ENCODE peak calls at places on chromosomes 4 and X, in five cellular contexts. P is body of pancreas, I is aorta, H is suprapubic skin, Q is fibroblast of the aortic adventitia. X is an unnamed sample.
A peak's percentile ranks its signal among the peaks of the same experiment; 100 is the strongest.

GRCh38 chr4:119024102-119024501 is 111.5 kb upstream of the MYOZ2 start:
- DNase-seq in P (no peak), I (no peak), H (no peak), Q (no peak), X (no peak)

GRCh38 chrX:135707880-135708279 is 5.6 kb upstream of the CT45A1 start:
- DNase-seq in P (no peak), I (no peak), H (no peak), Q (no peak), X (no peak)

GRCh38 chrX:34655496-34656258 is 1.4 kb downstream of the TMEM47 start:
- DNase-seq in P (no peak), I (no peak), H (no peak), Q (peak; percentile 41), X (no peak)

GRCh38 chr4:577499-578450 is 1.7 kb upstream of the TMEM271 start:
- DNase-seq in P (peak; percentile 9), I (peak; percentile 72), H (no peak), Q (no peak), X (no peak)

GRCh38 chrX:19640693-19641374 is 125.5 kb upstream of the MAP3K15 start:
- DNase-seq in P (no peak), I (no peak), H (no peak), Q (no peak), X (no peak)

GRCh38 chr4:149549911-149550310 is 265.7 kb downstream of the IQCM start:
- DNase-seq in P (no peak), I (no peak), H (no peak), Q (no peak), X (no peak)

GRCh38 chrX:107744868-107745267 is 30.7 kb downstream of the TSC22D3 start:
- DNase-seq in P (no peak), I (peak; percentile 2), H (no peak), Q (no peak), X (no peak)

GRCh38 chrX:40087574-40088298 is 10.0 kb downstream of the BCOR start:
- DNase-seq in P (no peak), I (no peak), H (no peak), Q (no peak), X (no peak)

GRCh38 chrX:132271330-132271729 is 52.1 kb upstream of the RAP2C start:
- DNase-seq in P (no peak), I (no peak), H (no peak), Q (peak; percentile 66), X (no peak)
- H3K4me3 ChIP-seq in P (no peak overlapping the region), I (no peak overlapping the region), H (peak overlapping the region; percentile 29), Q (no peak overlapping the region), X (no peak overlapping the region)

GRCh38 chr4:24980064-24980690 is 50.6 kb downstream of the LGI2 start:
- DNase-seq in P (peak; percentile 67), I (no peak), H (no peak), Q (peak; percentile 83), X (peak; percentile 24)
- H3K4me3 ChIP-seq in P (no peak overlapping the region), I (no peak overlapping the region), H (peak overlapping the region; percentile 32), Q (no peak overlapping the region), X (peak overlapping the region; percentile 35)

GRCh38 chr4:184284742-184285141 is 67.1 kb upstream of the ENPP6 start:
- DNase-seq in P (no peak), I (no peak), H (no peak), Q (no peak), X (no peak)
- H3K4me3 ChIP-seq in P (no peak overlapping the region), I (no peak overlapping the region), H (no peak overlapping the region), Q (no peak overlapping the region), X (no peak overlapping the region)

DNA sequence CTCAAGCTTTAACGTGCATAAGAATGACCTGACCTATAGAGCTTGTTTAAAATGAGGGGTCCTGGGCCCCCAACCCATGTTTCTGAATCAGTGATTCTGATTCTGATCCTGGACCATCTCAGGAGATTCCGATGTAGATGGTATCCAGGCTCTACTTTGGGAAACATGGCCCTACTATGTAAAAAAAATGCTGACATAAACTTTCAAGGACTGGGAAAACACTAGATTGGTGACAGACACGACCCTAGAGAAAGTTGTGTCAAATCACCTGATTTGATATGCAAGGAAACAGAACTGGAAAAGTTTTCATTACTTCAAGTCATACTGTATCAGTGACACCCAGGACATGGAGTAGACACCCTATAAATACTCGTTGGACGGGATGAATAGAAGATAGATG is 328.5 kb downstream of the HNRNPD start:
- DNase-seq in P (no peak), I (no peak), H (no peak), Q (no peak), X (no peak)
- H3K4me3 ChIP-seq in P (no peak overlapping the region), I (no peak overlapping the region), H (no peak overlapping the region), Q (no peak overlapping the region), X (no peak overlapping the region)

DNA sequence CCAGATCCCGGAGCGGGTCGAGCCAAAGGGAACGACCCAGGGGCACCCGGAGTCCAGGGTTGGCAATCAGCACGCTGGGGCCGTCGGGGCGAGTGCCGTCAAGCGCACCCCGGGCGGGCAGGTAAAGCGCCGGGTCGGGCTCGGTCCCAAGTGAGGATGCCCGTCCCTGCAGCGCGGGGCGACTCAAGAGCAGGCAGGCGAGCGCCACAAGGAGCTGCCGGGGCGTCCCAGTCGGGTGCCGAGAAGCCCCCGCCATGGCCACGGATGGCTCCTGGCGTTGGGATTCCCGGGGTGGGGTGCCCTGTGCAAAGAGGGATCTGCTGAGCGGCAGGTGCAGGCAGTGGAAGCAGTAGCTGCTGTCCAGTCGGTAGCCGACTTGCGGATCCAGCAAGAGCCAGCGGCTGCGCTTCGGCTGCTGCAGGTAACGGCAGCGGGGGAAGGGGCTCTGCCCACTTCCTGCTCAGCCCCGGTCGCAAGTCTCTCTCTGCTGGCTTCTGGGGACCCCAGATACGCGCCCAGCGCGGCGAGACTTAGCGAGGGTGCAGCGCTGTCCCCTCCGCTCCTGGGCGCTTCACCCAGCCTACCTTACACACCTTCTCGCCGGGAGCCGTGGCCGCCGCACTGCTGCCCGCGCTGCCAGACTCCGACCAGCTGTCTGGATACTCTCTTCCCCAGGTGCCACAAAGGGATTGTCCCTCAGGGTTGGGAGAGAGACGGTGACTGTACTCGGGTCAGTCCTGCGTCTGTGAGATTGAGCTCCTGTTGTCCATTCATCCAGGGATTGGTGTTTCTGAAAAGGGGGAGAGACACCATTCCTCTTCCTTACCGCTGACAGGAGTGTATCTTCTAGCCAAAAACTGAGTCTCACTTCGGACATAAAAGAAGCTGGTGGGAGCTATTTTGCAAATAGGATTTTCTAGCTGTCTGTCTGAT is at the start of gene FREM3:
- DNase-seq in P (peak; percentile 28), I (peak; percentile 76), H (no peak), Q (no peak), X (no peak)
- H3K4me3 ChIP-seq in P (no peak within 1 kb of the TSS), I (peak within 1 kb of the TSS; percentile 28), H (peak within 1 kb of the TSS; percentile 37), Q (no peak within 1 kb of the TSS), X (no peak within 1 kb of the TSS)

GRCh38 chr4:2284161-2284933 is 22.4 kb upstream of the MXD4 start:
- DNase-seq in P (peak; percentile 3), I (peak; percentile 58), H (no peak), Q (no peak), X (no peak)
- H3K4me3 ChIP-seq in P (no peak overlapping the region), I (no peak overlapping the region), H (no peak overlapping the region), Q (no peak overlapping the region), X (no peak overlapping the region)

X was measured in AG04449.